ENCODE peak calls at places on chromosomes 7 and 10, in eight cellular contexts. R, F, C, H, E, N, G and L are unnamed samples.
A peak's percentile ranks its signal among the peaks of the same experiment; 100 is the strongest.

GRCh38 chr7:143413123-143413522 is 4.5 kb upstream of the EPHA1 start:
- DNase-seq in E (no peak), C (no peak), F (no peak), N (no peak), H (no peak), G (no peak), R (no peak), L (no peak)

GRCh38 chr10:75108684-75109458 is 2.6 kb upstream of the SAMD8 start:
- DNase-seq in N (no peak), H (no peak), E (peak; percentile 84), G (no peak), R (no peak), C (peak; percentile 4), F (no peak), L (peak; percentile 58)

GRCh38 chr10:129707406-129708388 is 240.7 kb downstream of the MGMT start:
- DNase-seq in H (no peak), N (no peak), E (no peak), R (no peak), G (peak; percentile 34), F (no peak), C (no peak), L (no peak)

GRCh38 chr10:23826399-23826798 is 382.5 kb upstream of the KIAA1217 start:
- DNase-seq in H (no peak), E (peak; percentile 1), R (no peak), N (peak; percentile 50), G (peak; percentile 23), C (no peak), F (no peak), L (peak; percentile 77)

GRCh38 chr7:126605056-126605455 is 647.7 kb downstream of the GRM8 start:
- DNase-seq in G (no peak), H (no peak), F (no peak), N (no peak), R (no peak), C (no peak), E (no peak), L (no peak)

GRCh38 chr7:24851791-24852190 is 94.5 kb upstream of the GSDME start:
- DNase-seq in N (peak; percentile 59), C (peak; percentile 16), E (no peak), R (no peak), G (peak; percentile 74), F (no peak), H (no peak), L (no peak)

GRCh38 chr10:86190291-86190690 is 176.3 kb downstream of the GRID1 start:
- DNase-seq in E (no peak), F (no peak), N (no peak), R (no peak), C (no peak), H (no peak), G (no peak), L (no peak)

GRCh38 chr10:49324711-49325110 is 25.7 kb downstream of the C10orf71 start:
- DNase-seq in C (no peak), R (no peak), F (no peak), E (no peak), N (no peak), G (no peak), H (no peak), L (no peak)

GRCh38 chr7:108716783-108717182 is 147.1 kb downstream of the DNAJB9 start:
- DNase-seq in G (peak; percentile 57), E (no peak), R (no peak), H (no peak), C (no peak), F (no peak), N (no peak), L (no peak)

GRCh38 chr7:47991741-47992311 is 12.4 kb upstream of the HUS1 start:
- DNase-seq in G (peak; percentile 78), H (peak; percentile 77), F (peak; percentile 88), R (peak; percentile 84), C (peak; percentile 56), N (peak; percentile 72), E (peak; percentile 81), L (peak; percentile 87)

GRCh38 chr7:156167987-156168386 is 355.7 kb upstream of the SHH start:
- DNase-seq in C (no peak), E (no peak), H (no peak), N (no peak), R (no peak), F (no peak), G (no peak), L (no peak)

GRCh38 chr7:496528-497295 is 22.9 kb downstream of the PDGFA start:
- DNase-seq in C (no peak), N (peak; percentile 97), F (peak; percentile 4), R (no peak), H (no peak), E (no peak), G (no peak), L (no peak)

GRCh38 chr10:36759111-36759805 is 366.1 kb upstream of the ANKRD30A start:
- DNase-seq in E (peak; percentile 47), R (no peak), C (peak; percentile 15), H (no peak), F (no peak), G (peak; percentile 87), N (peak; percentile 58), L (no peak)

GRCh38 chr10:21352886-21353285 is 172.6 kb downstream of the SKIDA1 start:
- DNase-seq in R (no peak), N (no peak), E (no peak), H (no peak), C (no peak), F (no peak), G (no peak), L (no peak)

GRCh38 chr7:41702635-41703371 is at the start of gene INHBA:
- DNase-seq in F (no peak), H (no peak), N (peak; percentile 97), G (peak; percentile 61), R (no peak), C (no peak), E (no peak), L (peak; percentile 61)

GRCh38 chr7:33841658-33842057 is 63.7 kb upstream of the BMPER start:
- DNase-seq in E (no peak), R (no peak), C (no peak), H (no peak), N (peak; percentile 90), F (no peak), G (peak; percentile 33), L (no peak)

GRCh38 chr10:79345241-79346011 is 1.8 kb upstream of the PPIF start:
- DNase-seq in C (no peak), H (no peak), F (no peak), R (no peak), N (no peak), G (no peak), E (no peak), L (no peak)

GRCh38 chr10:102773986-102774385 is 30.2 kb downstream of the WBP1L start:
- DNase-seq in R (no peak), N (no peak), F (peak; percentile 43), H (no peak), C (no peak), G (peak; percentile 43), E (no peak), L (no peak)

GRCh38 chr10:72875250-72876055 is 18.1 kb upstream of the OIT3 start:
- DNase-seq in R (no peak), E (no peak), G (peak; percentile 40), H (no peak), C (peak; percentile 43), F (no peak), N (peak; percentile 63), L (peak; percentile 31)

GRCh38 chr10:37865957-37866671 is 8.7 kb upstream of the ZNF248 start:
- DNase-seq in C (no peak), E (no peak), F (no peak), H (no peak), N (no peak), R (no peak), G (no peak), L (no peak)

GRCh38 chr10:25048463-25048862 is 32.1 kb downstream of the THNSL1 start:
- DNase-seq in N (no peak), E (no peak), C (no peak), R (no peak), H (no peak), G (no peak), F (no peak), L (peak; percentile 9)